ENCODE peak calls at places on chromosomes 6 and 20, in five cellular contexts. X is HEK293T, V is HepG2, Y is NT2/D1, Q is H1. D is an unnamed sample.

GRCh38 chr6:84411060-84411629 is 183.7 kb upstream of the CEP162 start:
- DNase-seq in Y (no peak), X (no peak), V (no peak), Q (no peak), D (no peak)

GRCh38 chr6:75204222-75204958 is 1.5 kb downstream of the COL12A1 start:
- DNase-seq in X (peak), Q (peak), Y (no peak), V (peak), D (no peak)

GRCh38 chr6:85714893-85715530 is 72.3 kb upstream of the SYNCRIP start:
- DNase-seq in X (no peak), V (no peak), Y (no peak), Q (no peak), D (no peak)

GRCh38 chr6:126312013-126312665 is 27.8 kb upstream of the CENPW start:
- DNase-seq in Q (no peak), Y (no peak), X (peak), V (peak), D (no peak)

GRCh38 chr6:7251861-7252260 is 61.1 kb downstream of the SSR1 start:
- DNase-seq in Q (no peak), V (no peak), Y (no peak), X (no peak), D (no peak)

GRCh38 chr6:33440649-33441309 is 13.6 kb upstream of the ZBTB9 start:
- DNase-seq in X (no peak), Q (no peak), V (no peak), Y (no peak), D (no peak)

GRCh38 chr20:40110241-40110910 is 578.7 kb downstream of the MAFB start:
- DNase-seq in V (no peak), X (no peak), Y (no peak), Q (no peak), D (no peak)

GRCh38 chr6:73262701-73263569 is at the start of gene KHDC1:
- DNase-seq in Y (no peak), X (peak), V (no peak), Q (peak), D (no peak)

GRCh38 chr20:58597021-58597940 is 53.8 kb upstream of the STX16 start:
- DNase-seq in V (no peak), Q (no peak), X (no peak), Y (no peak), D (no peak)

GRCh38 chr20:32585011-32585518 is at the start of gene NOL4L:
- DNase-seq in Q (peak), Y (no peak), X (peak), V (no peak), D (no peak)

GRCh38 chr6:150788135-150788534 is 77.4 kb upstream of the MTHFD1L start:
- DNase-seq in V (no peak), Y (no peak), Q (no peak), X (no peak), D (no peak)

GRCh38 chr20:22630698-22631097 is 46.3 kb upstream of the FOXA2 start:
- DNase-seq in Q (no peak), V (no peak), Y (no peak), X (no peak), D (no peak)

GRCh38 chr6:42511803-42512422 is 51.9 kb upstream of the UBR2 start:
- DNase-seq in Q (no peak), X (no peak), Y (no peak), V (no peak), D (no peak)

GRCh38 chr20:44151621-44152416 is 35.2 kb downstream of the JPH2 start:
- DNase-seq in X (no peak), Y (no peak), V (no peak), Q (no peak), D (no peak)

GRCh38 chr6:116560130-116560529 is 6.6 kb downstream of the CALHM4 start:
- DNase-seq in X (no peak), V (no peak), Q (no peak), Y (no peak), D (no peak)

GRCh38 chr6:16824804-16825777 is 63.8 kb upstream of the ATXN1 start:
- DNase-seq in V (no peak), Y (no peak), Q (no peak), X (no peak), D (no peak)

GRCh38 chr6:29728173-29728879 is 5.1 kb downstream of the HLA-F start:
- DNase-seq in X (no peak), V (no peak), Y (no peak), Q (no peak), D (no peak)

GRCh38 chr6:16817594-16817993 is 56.3 kb upstream of the ATXN1 start:
- DNase-seq in V (no peak), Y (no peak), X (no peak), Q (no peak), D (no peak)

GRCh38 chr6:24763578-24763977 is 11.2 kb upstream of the GMNN start:
- DNase-seq in Q (no peak), V (no peak), Y (no peak), X (no peak), D (no peak)

GRCh38 chr6:97294451-97294850 is 11.4 kb upstream of the MMS22L start:
- DNase-seq in Y (no peak), Q (no peak), X (no peak), V (no peak), D (peak)

GRCh38 chr20:9051508-9051907 is 17.4 kb upstream of the PLCB4 start:
- DNase-seq in V (peak), Q (no peak), Y (no peak), X (no peak), D (no peak)

GRCh38 chr20:49798718-49799117 is 13.9 kb upstream of the SLC9A8 start:
- DNase-seq in X (no peak), V (no peak), Q (no peak), Y (no peak), D (no peak)

GRCh38 chr20:60266184-60266823 is 308.1 kb downstream of the CDH26 start:
- DNase-seq in V (no peak), Y (no peak), Q (no peak), X (no peak), D (no peak)

GRCh38 chr6:90541221-90541620 is 45.7 kb downstream of the MAP3K7 start:
- DNase-seq in Y (no peak), X (no peak), Q (no peak), V (no peak), D (no peak)

GRCh38 chr6:120355822-120356221 is 978.5 kb downstream of the TBC1D32 start:
- DNase-seq in Q (no peak), X (no peak), Y (no peak), V (no peak), D (no peak)

GRCh38 chr20:14062786-14063185 is 67.5 kb downstream of the MACROD2 start:
- DNase-seq in V (no peak), Y (no peak), Q (no peak), X (no peak), D (no peak)

GRCh38 chr6:163955752-163956151 is 541.2 kb downstream of the QKI start:
- DNase-seq in Q (no peak), V (no peak), X (no peak), Y (no peak), D (no peak)

GRCh38 chr20:11281240-11281639 is 607.4 kb upstream of the JAG1 start:
- DNase-seq in V (no peak), X (no peak), Q (no peak), Y (no peak), D (no peak)

GRCh38 chr6:6547111-6547879 is 41.2 kb upstream of the LY86 start:
- DNase-seq in Y (peak), Q (peak), V (peak), X (peak), D (peak)

GRCh38 chr6:52305385-52305784 is 20.8 kb upstream of the MCM3 start:
- DNase-seq in Q (no peak), Y (no peak), V (no peak), X (no peak), D (no peak)

GRCh38 chr6:105886812-105887513 is 199.2 kb upstream of the PRDM1 start:
- DNase-seq in Y (no peak), Q (no peak), X (no peak), V (no peak), D (no peak)

GRCh38 chr6:128495536-128496333 is 24.7 kb downstream of the PTPRK start:
- DNase-seq in Y (no peak), Q (no peak), V (peak), X (no peak), D (no peak)

GRCh38 chr6:32685603-32686002 is 19.1 kb upstream of the HLA-DQB1 start:
- DNase-seq in X (no peak), V (no peak), Q (no peak), Y (no peak), D (peak)

GRCh38 chr6:15453622-15454021 is 207.8 kb downstream of the JARID2 start:
- DNase-seq in X (no peak), Q (no peak), V (no peak), Y (no peak), D (no peak)

GRCh38 chr6:143620461-143620860 is 57.3 kb upstream of the PHACTR2 start:
- DNase-seq in Q (no peak), Y (no peak), X (no peak), V (no peak), D (no peak)

GRCh38 chr6:108550256-108550655 is 10.5 kb upstream of the FOXO3 start:
- DNase-seq in X (no peak), V (no peak), Y (no peak), Q (no peak), D (no peak)

DNA sequence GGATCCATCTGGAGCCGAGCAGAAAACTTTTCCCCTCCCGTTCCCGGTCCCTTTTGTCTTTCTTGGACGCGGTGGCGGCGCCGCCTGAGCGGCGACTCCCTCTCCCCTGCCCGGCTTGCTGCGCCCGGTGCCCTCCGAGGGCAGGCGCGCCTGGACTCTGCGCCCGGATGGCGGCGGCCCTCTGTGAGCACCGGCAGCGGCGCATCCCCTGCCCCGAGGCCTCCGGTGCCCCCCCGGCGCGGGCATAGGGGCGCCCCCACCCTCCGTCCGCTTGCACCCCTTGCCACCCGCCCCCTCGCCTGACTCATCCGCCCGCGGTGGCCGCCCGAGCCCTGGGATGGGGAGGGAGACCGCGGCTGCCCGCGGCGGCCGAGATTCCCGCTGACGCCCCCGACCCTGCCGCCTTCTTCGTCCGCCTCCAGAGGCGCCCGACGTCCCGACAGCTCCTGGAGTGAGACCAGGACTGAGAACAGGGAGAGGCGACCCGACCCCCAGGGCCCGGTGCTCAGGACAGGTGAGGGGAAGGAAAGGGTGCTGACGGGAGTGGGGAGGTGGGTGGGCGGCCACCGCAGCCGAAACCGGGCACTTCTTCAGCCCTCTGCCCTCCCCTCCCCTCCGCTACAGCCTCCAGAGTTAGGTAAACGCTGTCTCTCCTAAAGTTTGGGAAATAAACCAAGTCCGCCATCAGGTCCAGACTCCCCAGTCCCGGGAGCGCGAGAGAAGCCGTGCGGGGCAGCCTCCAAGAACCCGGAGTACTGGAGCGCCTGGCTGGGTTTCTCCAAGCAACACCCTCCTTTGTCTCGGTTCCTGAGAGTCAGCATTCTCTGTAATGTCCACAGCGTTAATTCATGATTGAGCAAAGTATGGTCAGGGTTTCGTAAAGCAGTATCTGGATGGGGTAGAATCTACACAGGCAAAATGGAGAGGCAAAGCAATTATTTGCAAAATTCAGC is at the start of gene TMEM200A:
- DNase-seq in Y (no peak), Q (peak), X (peak), V (no peak), D (no peak)
- TF ChIP-seq SUZ12 in Y (no peak), Q (no peak), X (no peak), V (no peak), D (peak)

GRCh38 chr20:62858059-62858458 is 3.6 kb downstream of the TCFL5 start:
- DNase-seq in Y (no peak), V (no peak), Q (no peak), X (no peak), D (no peak)

GRCh38 chr20:62860391-62860923 is 1.2 kb downstream of the TCFL5 start:
- DNase-seq in V (peak), Y (no peak), X (no peak), Q (no peak), D (no peak)

GRCh38 chr20:62861732-62862336 is at the start of gene TCFL5:
- DNase-seq in X (peak), Y (peak), V (peak), Q (peak), D (no peak)

GRCh38 chr20:62859721-62860120 is 1.9 kb downstream of the TCFL5 start:
- DNase-seq in Y (no peak), X (no peak), Q (no peak), V (no peak), D (no peak)

DNA sequence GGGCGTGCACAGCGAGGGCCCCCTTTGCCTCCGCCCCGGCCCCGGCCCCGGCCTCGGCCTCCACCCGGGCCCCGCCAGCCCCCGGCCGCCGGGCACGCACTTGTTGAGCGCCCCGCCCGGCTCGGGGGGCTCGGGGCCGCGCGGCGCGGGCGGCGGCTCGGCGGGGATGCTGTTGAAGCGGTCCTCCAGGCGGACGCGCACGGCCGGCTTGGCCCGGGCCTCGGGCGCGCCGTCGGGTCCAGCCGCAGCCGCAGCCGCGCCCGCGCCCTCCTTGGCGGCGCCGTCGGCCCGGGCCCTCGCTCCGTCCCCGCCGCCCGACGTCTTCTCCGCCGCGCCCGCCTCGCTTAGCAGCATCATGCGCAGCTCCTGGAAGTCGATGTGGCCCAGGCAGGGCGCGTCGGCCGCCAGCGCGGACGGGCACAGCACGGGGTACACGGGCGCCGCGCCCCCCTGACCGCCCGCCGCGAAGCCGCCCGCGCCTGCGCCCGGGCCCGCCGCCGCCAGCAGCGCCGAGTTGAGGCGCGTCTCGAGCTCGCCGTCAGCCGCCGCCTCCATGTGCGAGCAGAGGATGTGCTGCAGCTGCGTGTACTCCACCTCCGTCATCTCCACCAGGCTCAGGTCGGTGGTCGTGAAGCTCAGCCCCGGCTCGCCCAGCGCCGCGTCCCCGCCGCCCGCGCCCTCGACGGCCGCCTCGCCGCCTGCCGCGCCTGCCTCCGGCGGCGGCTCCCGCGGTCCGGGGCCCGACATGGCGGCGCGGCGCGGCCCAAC is 514 bp downstream of the TCFL5 start:
- DNase-seq in Q (peak), X (peak), Y (no peak), V (no peak), D (no peak)
- TF ChIP-seq SUZ12 in Q (no peak), X (no peak), Y (no peak), V (no peak), D (no peak)

GRCh38 chr6:11341867-11342266 is 109.4 kb upstream of the NEDD9 start:
- DNase-seq in Q (no peak), X (no peak), Y (no peak), V (no peak), D (no peak)
- TF ChIP-seq SUZ12 in Q (no peak), X (no peak), Y (no peak), V (no peak), D (no peak)

DNA sequence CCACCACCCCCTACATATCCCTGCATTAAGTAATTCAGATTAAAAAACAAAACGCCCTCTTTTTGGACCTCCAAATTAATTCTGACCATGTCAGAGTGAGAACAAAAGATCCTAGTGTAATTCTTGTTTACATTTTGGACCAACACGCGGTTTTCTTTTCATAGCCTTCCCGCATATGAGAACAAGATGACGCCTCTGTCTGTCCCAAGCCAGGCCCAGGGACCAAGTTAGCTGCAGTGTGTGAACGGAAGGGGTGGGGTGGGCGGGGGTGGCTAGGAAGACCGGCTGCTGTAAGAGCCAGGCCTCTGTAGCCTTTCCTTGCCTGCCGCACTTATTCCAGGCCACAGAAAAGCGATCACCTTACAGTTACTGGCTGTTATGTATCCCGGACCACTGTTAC is 68.0 kb downstream of the PLCG1 start:
- DNase-seq in Y (no peak), Q (no peak), V (no peak), X (no peak), D (no peak)
- TF ChIP-seq SUZ12 in Y (no peak), Q (no peak), V (no peak), X (no peak), D (no peak)

GRCh38 chr6:168698923-168699322 is 257.9 kb downstream of the SMOC2 start:
- DNase-seq in V (no peak), X (no peak), Q (no peak), Y (no peak), D (no peak)

GRCh38 chr6:168695701-168696100 is 254.7 kb downstream of the SMOC2 start:
- DNase-seq in X (no peak), Q (peak), V (no peak), Y (no peak), D (no peak)

GRCh38 chr6:168700880-168701279 is 259.9 kb downstream of the SMOC2 start:
- DNase-seq in X (no peak), Y (no peak), V (no peak), Q (no peak), D (no peak)

GRCh38 chr6:168703970-168704369 is 263.0 kb downstream of the SMOC2 start:
- DNase-seq in Q (no peak), V (no peak), X (no peak), Y (no peak), D (no peak)

GRCh38 chr6:168699631-168700315 is 258.8 kb downstream of the SMOC2 start:
- DNase-seq in X (no peak), Q (no peak), Y (no peak), V (no peak), D (no peak)
- TF ChIP-seq SUZ12 in X (no peak), Q (no peak), Y (no peak), V (no peak), D (no peak)

GRCh38 chr6:158759966-158760617 is 59.1 kb downstream of the EZR start:
- DNase-seq in X (no peak), Y (no peak), V (no peak), Q (no peak), D (no peak)

GRCh38 chr6:158758941-158759479 is 60.2 kb downstream of the EZR start:
- DNase-seq in Q (no peak), Y (no peak), V (no peak), X (no peak), D (no peak)

GRCh38 chr6:158757753-158758090 is 61.4 kb downstream of the EZR start:
- DNase-seq in X (no peak), V (no peak), Y (no peak), Q (no peak), D (no peak)

GRCh38 chr6:158756977-158757752 is 62.0 kb downstream of the EZR start:
- DNase-seq in V (no peak), X (no peak), Y (no peak), Q (no peak), D (no peak)

DNA sequence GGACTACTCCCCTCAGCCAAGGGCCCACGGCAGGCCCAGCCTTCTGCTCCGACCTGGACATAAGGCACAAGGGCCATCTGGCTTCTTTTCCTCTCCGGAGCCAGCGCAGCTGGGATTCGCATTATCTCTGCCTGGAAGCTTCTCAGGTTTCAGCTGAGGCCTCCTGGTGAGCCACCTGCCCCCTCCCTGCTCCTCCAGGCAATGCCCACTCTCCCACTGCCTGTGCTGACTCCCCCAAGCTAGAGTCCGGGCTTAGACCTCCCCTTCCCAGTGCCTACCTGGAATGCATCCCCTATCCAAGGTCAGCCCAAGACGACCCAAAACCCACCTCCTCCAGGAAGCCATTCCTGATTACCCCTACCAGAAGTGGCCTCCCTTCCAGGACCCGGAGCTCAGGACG is 60.7 kb downstream of the EZR start:
- DNase-seq in Q (peak), Y (no peak), V (no peak), X (peak), D (no peak)
- TF ChIP-seq SUZ12 in Q (no peak), Y (no peak), V (no peak), X (no peak), D (no peak)

GRCh38 chr6:131954099-131954774 is 3.1 kb upstream of the CCN2 start:
- DNase-seq in V (no peak), Y (no peak), X (no peak), Q (no peak), D (no peak)
- TF ChIP-seq SUZ12 in V (no peak), Y (no peak), X (no peak), Q (no peak), D (no peak)